ENCODE peak calls at places on chromosomes 7 and 10, in four cellular contexts. N is neural progenitor cell, B is PC-9, U is suprapubic skin. V is an unnamed sample.
A peak's percentile ranks its signal among the peaks of the same experiment; 100 is the strongest.

GRCh38 chr10:55019461-55019860 is 218.4 kb upstream of the PCDH15 start:
- DNase-seq in N (no peak), B (no peak), U (no peak), V (no peak)

GRCh38 chr10:124308351-124308645 is 110.4 kb downstream of the OAT start:
- DNase-seq in N (no peak), B (no peak), U (peak; percentile 41), V (peak; percentile 49)

GRCh38 chr10:118948784-118949183 is 80.7 kb upstream of the NANOS1 start:
- DNase-seq in N (no peak), B (no peak), U (no peak), V (no peak)

GRCh38 chr7:107152011-107152410 is 16.8 kb upstream of the HBP1 start:
- DNase-seq in N (no peak), B (peak; percentile 42), U (no peak), V (no peak)

GRCh38 chr7:12923971-12924370 is 236.5 kb downstream of the ARL4A start:
- DNase-seq in N (no peak), B (peak; percentile 79), U (no peak), V (no peak)

GRCh38 chr7:40733578-40733977 is 598.8 kb downstream of the SUGCT start:
- DNase-seq in N (no peak), B (peak; percentile 92), U (no peak), V (no peak)

GRCh38 chr10:98249134-98249533 is 18.9 kb downstream of the LOXL4 start:
- DNase-seq in N (no peak), B (no peak), U (no peak), V (no peak)

GRCh38 chr7:22601812-22602568 is 102.0 kb upstream of the STEAP1B start:
- DNase-seq in N (no peak), B (no peak), U (no peak), V (no peak)

GRCh38 chr7:56083150-56083785 is 9.5 kb downstream of the PHKG1 start:
- DNase-seq in N (no peak), B (no peak), U (peak; percentile 82), V (peak; percentile 79)

GRCh38 chr7:155453296-155454182 is 4.4 kb upstream of the EN2 start:
- DNase-seq in N (peak; percentile 46), B (no peak), U (no peak), V (no peak)
- H3K4me1 ChIP-seq in N (peaks cover 15% of the 10 kb centered on the region), B (no peaks in the 10 kb centered on the region), U (peaks cover 60% of the 10 kb centered on the region), V (no peaks in the 10 kb centered on the region)

DNA sequence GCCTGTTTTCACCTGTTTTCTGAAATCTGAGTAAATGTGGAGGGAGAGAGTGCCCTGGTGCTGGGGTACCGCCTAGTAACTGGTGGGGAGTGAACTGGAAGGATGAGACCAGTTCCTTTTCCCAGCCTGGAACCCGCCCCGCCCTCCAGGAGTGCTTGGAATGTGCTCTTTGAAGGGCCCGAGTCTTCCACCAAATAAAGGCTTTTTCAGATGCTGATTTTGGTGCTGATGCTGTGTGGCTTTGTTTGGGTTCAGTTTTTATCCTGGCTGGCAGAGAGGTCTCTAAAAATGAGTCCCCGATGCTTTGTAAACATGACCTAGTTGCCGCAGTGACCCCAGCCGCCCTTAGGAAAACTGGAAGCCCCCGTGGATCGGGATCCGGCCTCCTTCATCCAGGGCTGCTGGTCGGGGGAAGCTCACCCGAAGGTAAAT is 25.9 kb downstream of the FOXK1 start:
- DNase-seq in N (peak; percentile 85), B (no peak), U (no peak), V (no peak)
- H3K4me1 ChIP-seq in N (peaks cover 37% of the 10 kb centered on the region), B (peaks cover 11% of the 10 kb centered on the region), U (peaks cover 58% of the 10 kb centered on the region), V (peaks cover 66% of the 10 kb centered on the region)

GRCh38 chr10:29136401-29136800 is 152.5 kb upstream of the LYZL1 start:
- DNase-seq in N (no peak), B (no peak), U (no peak), V (no peak)
- H3K4me1 ChIP-seq in N (peaks cover 12% of the 10 kb centered on the region), B (peaks cover 8% of the 10 kb centered on the region), U (no peaks in the 10 kb centered on the region), V (no peaks in the 10 kb centered on the region)

DNA sequence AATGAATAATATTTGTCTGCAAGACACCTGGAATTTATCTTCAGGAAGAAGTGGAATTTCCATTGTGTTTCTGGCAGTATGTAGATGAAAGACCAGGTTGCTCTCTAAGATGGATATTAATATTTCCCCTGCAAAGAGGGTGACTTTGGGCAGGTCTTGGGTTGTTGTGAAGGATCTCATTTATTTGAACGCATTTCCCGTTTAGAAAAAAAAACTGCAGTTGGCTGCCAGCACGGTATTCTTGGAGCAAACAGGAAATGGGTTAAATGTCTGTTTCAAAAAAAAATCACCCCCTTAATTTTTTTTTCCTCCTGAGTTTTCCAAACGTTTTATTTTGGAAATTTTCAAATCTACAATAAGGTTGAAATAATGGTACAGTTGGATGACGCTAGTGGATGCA is 11.5 kb downstream of the EIF4H start:
- DNase-seq in N (no peak), B (no peak), U (no peak), V (no peak)
- H3K4me1 ChIP-seq in N (no peaks in the 10 kb centered on the region), B (peaks cover 24% of the 10 kb centered on the region), U (peaks cover 70% of the 10 kb centered on the region), V (peaks cover 80% of the 10 kb centered on the region)

DNA sequence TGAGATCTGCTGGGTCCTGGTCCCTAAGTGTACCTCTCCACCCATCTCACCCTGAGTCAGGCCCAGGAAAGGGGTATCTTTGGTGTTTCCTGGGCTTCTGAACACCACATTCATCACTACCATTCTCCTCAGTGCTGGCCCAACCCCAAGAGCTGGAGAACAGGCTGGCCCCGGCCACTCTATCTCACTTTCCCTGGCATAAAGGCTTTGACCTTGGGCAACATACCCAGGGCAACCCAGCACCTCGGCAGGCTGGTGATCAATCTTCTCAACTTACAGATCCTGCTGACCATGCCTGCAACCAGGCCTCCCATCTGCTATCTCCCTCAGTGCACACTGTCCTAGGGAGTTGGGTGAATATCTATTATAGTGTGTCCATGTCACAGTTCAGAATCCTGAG is 2.1 kb downstream of the VSIR start:
- DNase-seq in N (no peak), B (no peak), U (no peak), V (no peak)
- H3K4me1 ChIP-seq in N (peaks cover 4% of the 10 kb centered on the region), B (peaks cover 81% of the 10 kb centered on the region), U (peaks cover 81% of the 10 kb centered on the region), V (peaks cover 79% of the 10 kb centered on the region)

GRCh38 chr10:62613429-62613828 is 191.1 kb upstream of the ADO start:
- DNase-seq in N (no peak), B (no peak), U (no peak), V (no peak)
- H3K4me1 ChIP-seq in N (no peaks in the 10 kb centered on the region), B (no peaks in the 10 kb centered on the region), U (no peaks in the 10 kb centered on the region), V (no peaks in the 10 kb centered on the region)